ENCODE peak calls at places on chromosome 1, in seven cellular contexts. E, U, J, X, K, V and G are unnamed samples.

GRCh38 chr1:95604784-95605183 is 370.8 kb downstream of the RWDD3 start:
- DNase-seq in E (no peak), U (no peak), J (no peak), X (no peak), K (no peak), V (no peak), G (no peak)

GRCh38 chr1:212903664-212904063 is 45.6 kb downstream of the FLVCR1 start:
- DNase-seq in E (no peak), U (no peak), J (no peak), X (no peak), K (no peak), V (no peak), G (no peak)

GRCh38 chr1:11804666-11805453 is 904 bp downstream of the MTHFR start:
- DNase-seq in E (peak), U (peak), J (peak), X (peak), K (peak), V (peak), G (no peak)

GRCh38 chr1:76430532-76430931 is 356.0 kb downstream of the ST6GALNAC3 start:
- DNase-seq in E (peak), U (no peak), J (peak), X (no peak), K (no peak), V (no peak), G (no peak)

GRCh38 chr1:224851850-224852261 is 77.6 kb upstream of the DNAH14 start:
- DNase-seq in E (no peak), U (no peak), J (no peak), X (no peak), K (no peak), V (no peak), G (no peak)

GRCh38 chr1:78176448-78176847 is 130.7 kb downstream of the GIPC2 start:
- DNase-seq in E (peak), U (no peak), J (no peak), X (no peak), K (peak), V (no peak), G (no peak)

GRCh38 chr1:76607712-76608111 is 259.6 kb upstream of the ST6GALNAC5 start:
- DNase-seq in E (no peak), U (peak), J (no peak), X (no peak), K (peak), V (no peak), G (no peak)

GRCh38 chr1:160681067-160681890 is 30.3 kb downstream of the CD48 start:
- DNase-seq in E (peak), U (peak), J (peak), X (peak), K (peak), V (peak), G (peak)

GRCh38 chr1:203086992-203087763 is 1.4 kb upstream of the MYOG start:
- DNase-seq in E (no peak), U (no peak), J (no peak), X (no peak), K (no peak), V (peak), G (no peak)

GRCh38 chr1:91221017-91221416 is 183.6 kb downstream of the HFM1 start:
- DNase-seq in E (no peak), U (no peak), J (no peak), X (no peak), K (no peak), V (no peak), G (no peak)

GRCh38 chr1:178587975-178588374 is 75.1 kb downstream of the TEX35 start:
- DNase-seq in E (no peak), U (no peak), J (no peak), X (no peak), K (no peak), V (no peak), G (no peak)
- TF ChIP-seq CTCF in E (no peak), U (no peak), J (no peak), X (no peak), K (no peak), V (no peak), G (no peak)

GRCh38 chr1:117362986-117363385 is 4.3 kb upstream of the MAN1A2 start:
- DNase-seq in E (no peak), U (no peak), J (no peak), X (no peak), K (no peak), V (no peak), G (no peak)
- H3K4me3 ChIP-seq in E (no peak), U (no peak), J (no peak), X (no peak), K (no peak), V (no peak), G (no peak)

DNA sequence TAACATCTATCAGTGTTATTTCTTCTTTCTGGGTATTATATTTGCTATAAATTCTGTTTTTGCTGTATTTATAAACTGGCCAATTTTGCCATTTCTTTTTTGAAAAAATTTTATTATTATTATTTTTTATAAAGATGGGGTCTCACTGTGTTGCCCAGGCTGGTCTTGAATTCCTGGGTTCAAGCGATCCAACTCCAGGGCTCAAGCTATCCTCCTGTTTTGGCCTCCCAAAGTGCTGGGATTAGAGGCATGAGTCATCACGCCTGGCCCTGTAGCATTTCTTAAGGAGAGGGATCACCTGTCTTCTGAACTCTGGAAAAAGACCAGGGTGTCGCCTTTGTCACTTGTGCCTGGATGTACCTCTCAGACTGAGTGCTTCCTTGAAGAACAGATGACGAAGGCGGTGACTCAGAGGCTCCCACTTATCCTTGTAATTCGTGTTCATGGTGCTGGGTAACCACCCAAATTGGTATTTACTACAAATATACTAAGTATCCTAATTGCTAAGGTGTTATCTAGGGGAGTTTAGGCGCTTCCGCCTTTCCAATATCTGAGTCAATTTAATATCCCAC is 2.4 kb upstream of the CGN start:
- DNase-seq in E (no peak), U (no peak), J (no peak), X (no peak), K (peak), V (no peak), G (no peak)
- TF ChIP-seq CTCF in E (no peak), U (no peak), J (no peak), X (no peak), K (no peak), V (no peak), G (no peak)

GRCh38 chr1:156586323-156586722 is 5.3 kb upstream of the NAXE start:
- DNase-seq in E (no peak), U (peak), J (no peak), X (no peak), K (no peak), V (no peak), G (no peak)

GRCh38 chr1:156583821-156584622 is 4.5 kb downstream of the TTC24 start:
- DNase-seq in E (peak), U (peak), J (peak), X (no peak), K (peak), V (peak), G (no peak)

GRCh38 chr1:156586892-156587477 is 4.6 kb upstream of the NAXE start:
- DNase-seq in E (no peak), U (peak), J (no peak), X (no peak), K (peak), V (no peak), G (no peak)

GRCh38 chr1:156582388-156583022 is 3.0 kb downstream of the TTC24 start:
- DNase-seq in E (no peak), U (peak), J (no peak), X (no peak), K (no peak), V (no peak), G (no peak)

GRCh38 chr1:156584813-156585212 is 5.3 kb downstream of the TTC24 start:
- DNase-seq in E (no peak), U (peak), J (no peak), X (no peak), K (no peak), V (no peak), G (no peak)
- H3K4me3 ChIP-seq in E (no peak), U (no peak), J (no peak), X (no peak), K (no peak), V (no peak), G (no peak)

DNA sequence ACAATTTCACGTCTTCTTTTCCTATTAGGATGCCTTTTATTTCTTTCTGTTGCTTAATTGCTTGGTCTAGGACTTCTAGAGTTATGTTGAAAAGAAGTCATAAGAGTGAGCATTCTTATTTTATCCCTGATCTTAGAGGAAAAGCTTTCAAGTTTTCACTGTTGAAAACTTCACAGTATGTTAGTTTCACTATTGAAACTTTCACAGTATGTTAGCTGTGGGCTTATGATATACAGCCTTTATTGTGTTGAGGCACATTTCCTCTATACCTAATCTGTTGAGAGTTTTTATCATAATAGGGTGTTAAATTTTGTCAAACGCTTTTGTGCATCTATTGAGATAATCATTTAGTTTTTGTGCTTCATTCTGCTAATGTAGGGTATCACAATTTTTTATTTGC is 227.1 kb downstream of the LHX8 start:
- DNase-seq in E (no peak), U (no peak), J (no peak), X (no peak), K (no peak), V (no peak), G (no peak)
- TF ChIP-seq CTCF in E (no peak), U (no peak), J (no peak), X (no peak), K (no peak), V (no peak), G (no peak)

GRCh38 chr1:177092001-177092400 is 72.5 kb downstream of the ASTN1 start:
- DNase-seq in E (no peak), U (no peak), J (no peak), X (no peak), K (no peak), V (no peak), G (no peak)

GRCh38 chr1:177082855-177083741 is 81.4 kb downstream of the ASTN1 start:
- DNase-seq in E (peak), U (no peak), J (no peak), X (no peak), K (no peak), V (no peak), G (no peak)

GRCh38 chr1:177091036-177091435 is 73.5 kb downstream of the ASTN1 start:
- DNase-seq in E (no peak), U (no peak), J (no peak), X (no peak), K (no peak), V (no peak), G (no peak)

GRCh38 chr1:177088974-177089373 is 75.5 kb downstream of the ASTN1 start:
- DNase-seq in E (no peak), U (no peak), J (no peak), X (no peak), K (no peak), V (no peak), G (no peak)
- H3K4me3 ChIP-seq in E (no peak), U (no peak), J (no peak), X (no peak), K (no peak), V (no peak), G (no peak)

GRCh38 chr1:211684331-211684730 is 8.9 kb upstream of the NEK2 start:
- DNase-seq in E (no peak), U (no peak), J (no peak), X (no peak), K (no peak), V (no peak), G (no peak)
- TF ChIP-seq CTCF in E (no peak), U (no peak), J (no peak), X (no peak), K (no peak), V (no peak), G (no peak)

GRCh38 chr1:1420654-1421134 is 382 bp downstream of the ANKRD65 start:
- DNase-seq in E (no peak), U (peak), J (peak), X (no peak), K (no peak), V (no peak), G (no peak)
- H3K4me3 ChIP-seq in E (no peak), U (no peak), J (peak), X (peak), K (peak), V (no peak), G (no peak)